ENCODE peak calls at places on chromosomes 16 and 17, in six cellular contexts. O, P, L, E, Q and I are unnamed samples.
A peak's percentile ranks its signal among the peaks of the same experiment; 100 is the strongest.

GRCh38 chr17:73595068-73595865 is 49.0 kb downstream of the SDK2 start:
- DNase-seq in P (no peak), L (peak; percentile 27), E (peak; percentile 96), Q (no peak), O (peak; percentile 85), I (peak; percentile 24)

GRCh38 chr16:55728797-55729196 is 73.0 kb downstream of the SLC6A2 start:
- DNase-seq in E (no peak), Q (no peak), L (no peak), P (no peak), O (no peak), I (no peak)

GRCh38 chr17:7650509-7651096 is at the start of gene ATP1B2:
- DNase-seq in L (peak; percentile 93), O (peak; percentile 90), P (no peak), E (peak; percentile 95), Q (peak; percentile 67), I (peak; percentile 68)

GRCh38 chr17:73286863-73287296 is 24.9 kb downstream of the CDC42EP4 start:
- DNase-seq in P (no peak), E (no peak), O (no peak), Q (no peak), L (peak; percentile 47), I (no peak)

GRCh38 chr16:84720180-84720579 is 20.4 kb downstream of the USP10 start:
- DNase-seq in Q (no peak), L (no peak), E (peak; percentile 71), O (peak; percentile 22), P (no peak), I (no peak)

GRCh38 chr16:23072084-23072599 is 77.1 kb downstream of the USP31 start:
- DNase-seq in P (no peak), O (no peak), L (no peak), E (peak; percentile 71), Q (no peak), I (no peak)

GRCh38 chr16:228151-228855 is 946 bp downstream of the LUC7L start:
- DNase-seq in E (no peak), P (no peak), O (no peak), L (no peak), Q (peak; percentile 10), I (no peak)

GRCh38 chr16:87344165-87344930 is 27.2 kb upstream of the C16orf95 start:
- DNase-seq in P (no peak), O (no peak), L (no peak), Q (no peak), E (no peak), I (no peak)

GRCh38 chr17:21376835-21377690 is 906 bp downstream of the KCNJ12 start:
- DNase-seq in P (no peak), O (peak; percentile 73), E (peak; percentile 77), L (peak; percentile 30), Q (no peak), I (peak; percentile 23)

GRCh38 chr17:35740997-35741931 is 9.8 kb downstream of the RASL10B start:
- DNase-seq in O (peak; percentile 79), P (no peak), Q (no peak), L (peak; percentile 73), E (peak; percentile 74), I (no peak)

GRCh38 chr16:3590736-3591435 is 13.7 kb upstream of the NLRC3 start:
- DNase-seq in P (no peak), O (no peak), Q (no peak), E (no peak), L (no peak), I (no peak)

DNA sequence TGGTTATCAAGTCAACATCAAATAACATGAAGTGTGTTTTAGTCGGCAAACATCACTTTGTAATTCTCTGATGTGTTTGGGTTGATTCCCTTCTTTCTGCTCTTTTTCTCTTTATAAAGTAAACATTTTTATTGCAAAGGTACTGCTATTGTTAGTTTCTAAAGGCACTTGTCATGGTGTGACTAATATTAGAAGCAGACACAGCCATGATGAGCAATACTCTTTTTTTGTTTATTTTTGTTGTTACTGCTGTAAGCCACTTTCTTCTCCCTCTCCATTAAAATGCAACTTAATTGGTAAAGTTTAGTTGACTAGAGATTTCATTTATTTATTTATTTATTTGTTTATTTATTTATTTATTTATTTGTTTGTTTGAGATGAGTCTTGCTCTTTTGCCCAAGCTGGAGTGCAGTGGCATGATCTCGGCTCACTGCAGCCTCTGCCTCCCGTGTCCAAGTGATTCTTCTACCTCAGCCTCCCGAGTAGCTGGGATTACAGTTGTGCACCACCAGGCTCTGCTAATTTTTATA is 424.7 kb downstream of the WWOX start:
- DNase-seq in Q (no peak), O (no peak), L (no peak), P (no peak), E (no peak), I (no peak)
- TF ChIP-seq JUND in Q (no peak), O (no peak), L (no peak), P (no peak), E (no peak), I (no peak)

GRCh38 chr16:69330286-69331109 is at the start of gene PDF:
- DNase-seq in L (peak; percentile 90), P (peak; percentile 79), O (peak; percentile 93), E (peak; percentile 98), Q (peak; percentile 93), I (peak; percentile 89)

GRCh38 chr16:69329369-69330285 is 761 bp downstream of the PDF start:
- DNase-seq in O (no peak), Q (no peak), P (no peak), E (peak; percentile 72), L (no peak), I (peak; percentile 73)

GRCh38 chr16:69326172-69326873 is 4.1 kb downstream of the PDF start:
- DNase-seq in P (no peak), O (no peak), E (no peak), L (no peak), Q (peak; percentile 94), I (no peak)

GRCh38 chr16:69327585-69328310 is 2.6 kb downstream of the PDF start:
- DNase-seq in E (no peak), L (no peak), O (no peak), P (no peak), Q (no peak), I (no peak)

GRCh38 chr16:69328854-69329316 is 1.5 kb downstream of the PDF start:
- DNase-seq in P (no peak), L (no peak), O (no peak), E (no peak), Q (no peak), I (peak; percentile 29)
- TF ChIP-seq JUND in P (no peak), L (no peak), O (no peak), E (no peak), Q (no peak), I (no peak)

DNA sequence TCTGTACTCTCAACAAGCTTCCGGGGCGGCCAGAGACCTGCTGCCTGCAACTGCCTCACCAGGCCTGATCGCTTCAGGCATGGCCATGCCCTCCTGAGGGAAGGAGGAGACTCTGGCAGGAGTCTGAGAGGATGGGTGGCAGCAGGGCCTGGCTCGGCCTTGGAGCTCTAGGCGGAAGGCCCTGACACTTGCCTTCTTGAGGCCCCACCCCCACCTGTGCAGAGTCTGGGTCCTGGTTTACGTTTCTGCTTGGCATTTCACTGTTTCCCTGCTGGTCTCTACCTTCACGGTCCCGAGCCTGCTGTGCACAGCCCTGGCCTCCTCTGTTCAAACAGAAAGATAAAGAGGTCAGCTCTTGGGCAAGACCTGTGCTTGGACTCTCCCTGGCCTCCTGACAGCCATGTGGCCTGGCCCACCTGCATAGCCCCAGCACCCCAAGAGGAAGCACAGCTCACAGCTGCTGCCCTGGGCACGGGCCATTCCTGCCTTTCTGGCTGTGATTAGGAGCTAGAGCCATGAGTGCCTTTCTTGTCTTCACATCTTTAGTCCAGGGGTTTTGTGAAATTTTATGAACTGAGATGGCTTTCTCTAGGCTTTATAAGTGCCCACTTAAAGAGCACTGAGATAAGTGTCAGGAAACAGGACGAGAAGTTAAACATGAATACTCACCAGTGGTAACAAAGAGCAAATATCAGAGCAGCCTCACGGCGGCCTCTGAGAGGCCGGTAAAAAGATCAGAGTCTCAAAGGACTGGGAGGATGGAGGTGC is 25.5 kb upstream of the MTSS2 start:
- DNase-seq in L (no peak), O (no peak), Q (peak; percentile 80), E (no peak), P (no peak), I (no peak)
- TF ChIP-seq JUND in L (no peak), O (no peak), Q (peak; percentile 33), E (no peak), P (no peak), I (no peak)

DNA sequence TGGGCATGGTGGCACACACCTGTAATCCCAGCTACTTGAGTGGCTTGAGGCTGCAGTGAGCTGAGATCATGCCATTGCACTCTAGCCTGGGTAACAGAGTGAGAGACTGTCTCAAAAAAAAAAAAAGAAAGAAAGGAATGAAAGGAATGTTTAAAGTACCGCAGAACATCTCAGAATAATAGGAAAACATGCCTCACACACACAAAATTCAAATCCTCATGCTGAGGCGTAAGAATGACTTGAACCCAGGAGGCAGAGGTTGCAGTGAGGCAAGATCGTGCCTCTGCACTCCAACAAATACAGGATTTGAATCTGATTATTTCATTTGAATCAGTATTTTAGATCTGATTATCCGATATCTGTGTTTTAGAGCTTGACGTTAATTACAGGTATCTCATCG is 21.3 kb upstream of the GAA start:
- DNase-seq in L (no peak), O (no peak), P (no peak), Q (no peak), E (no peak), I (no peak)
- TF ChIP-seq JUND in L (no peak), O (no peak), P (no peak), Q (no peak), E (no peak), I (no peak)